ENCODE peak calls at places on chromosomes 4 and X, in ten cellular contexts. One of them, this sample, is unnamed.

GRCh38 chrX:148310402-148311200 is 189.8 kb upstream of the AFF2 start:
- DNase-seq in CD8-positive, alpha-beta T cell: peak
- DNase-seq in Caco-2: no peak
- DNase-seq in suprapubic skin: no peak
- DNase-seq in AG09319: no peak
- DNase-seq in AG09309: no peak
- DNase-seq in ovary: no peak
- DNase-seq in GM20000: peak
- DNase-seq in mesothelial cell of epicardium: no peak
- DNase-seq in H1: no peak
- DNase-seq in this sample: no peak

GRCh38 chrX:13685126-13685763 is 3.7 kb upstream of the RAB9A start:
- DNase-seq in CD8-positive, alpha-beta T cell: no peak
- DNase-seq in Caco-2: no peak
- DNase-seq in suprapubic skin: no peak
- DNase-seq in AG09319: no peak
- DNase-seq in AG09309: no peak
- DNase-seq in ovary: no peak
- DNase-seq in GM20000: no peak
- DNase-seq in mesothelial cell of epicardium: no peak
- DNase-seq in H1: no peak
- DNase-seq in this sample: no peak

GRCh38 chrX:51779306-51779705 is 36.1 kb downstream of the GSPT2 start:
- DNase-seq in CD8-positive, alpha-beta T cell: no peak
- DNase-seq in Caco-2: no peak
- DNase-seq in suprapubic skin: no peak
- DNase-seq in AG09319: no peak
- DNase-seq in AG09309: no peak
- DNase-seq in ovary: no peak
- DNase-seq in GM20000: no peak
- DNase-seq in mesothelial cell of epicardium: no peak
- DNase-seq in H1: no peak
- DNase-seq in this sample: no peak

GRCh38 chr4:109091754-109092409 is 210.6 kb downstream of the COL25A1 start:
- DNase-seq in CD8-positive, alpha-beta T cell: no peak
- DNase-seq in Caco-2: no peak
- DNase-seq in suprapubic skin: no peak
- DNase-seq in AG09319: no peak
- DNase-seq in AG09309: no peak
- DNase-seq in ovary: no peak
- DNase-seq in GM20000: no peak
- DNase-seq in mesothelial cell of epicardium: no peak
- DNase-seq in H1: no peak
- DNase-seq in this sample: no peak

GRCh38 chr4:3613980-3614730 is 81.9 kb upstream of the LRPAP1 start:
- DNase-seq in CD8-positive, alpha-beta T cell: no peak
- DNase-seq in Caco-2: no peak
- DNase-seq in suprapubic skin: peak
- DNase-seq in AG09319: no peak
- DNase-seq in AG09309: no peak
- DNase-seq in ovary: no peak
- DNase-seq in GM20000: no peak
- DNase-seq in mesothelial cell of epicardium: no peak
- DNase-seq in H1: no peak
- DNase-seq in this sample: no peak

GRCh38 chr4:94925764-94926347 is 168.1 kb downstream of the BMPR1B start:
- DNase-seq in CD8-positive, alpha-beta T cell: no peak
- DNase-seq in Caco-2: no peak
- DNase-seq in suprapubic skin: no peak
- DNase-seq in AG09319: no peak
- DNase-seq in AG09309: no peak
- DNase-seq in ovary: no peak
- DNase-seq in GM20000: no peak
- DNase-seq in mesothelial cell of epicardium: no peak
- DNase-seq in H1: no peak
- DNase-seq in this sample: no peak

GRCh38 chr4:25982962-25983361 is 68.9 kb downstream of the SMIM20 start:
- DNase-seq in CD8-positive, alpha-beta T cell: no peak
- DNase-seq in Caco-2: no peak
- DNase-seq in suprapubic skin: no peak
- DNase-seq in AG09319: no peak
- DNase-seq in AG09309: no peak
- DNase-seq in ovary: no peak
- DNase-seq in GM20000: no peak
- DNase-seq in mesothelial cell of epicardium: no peak
- DNase-seq in H1: no peak
- DNase-seq in this sample: no peak

GRCh38 chr4:172392741-172393140 is 579.5 kb downstream of the GALNTL6 start:
- DNase-seq in CD8-positive, alpha-beta T cell: no peak
- DNase-seq in Caco-2: no peak
- DNase-seq in suprapubic skin: no peak
- DNase-seq in AG09319: no peak
- DNase-seq in AG09309: no peak
- DNase-seq in ovary: no peak
- DNase-seq in GM20000: no peak
- DNase-seq in mesothelial cell of epicardium: no peak
- DNase-seq in H1: no peak
- DNase-seq in this sample: no peak

GRCh38 chrX:41382699-41383645 is 49.0 kb downstream of the DDX3X start:
- DNase-seq in CD8-positive, alpha-beta T cell: no peak
- DNase-seq in Caco-2: peak
- DNase-seq in suprapubic skin: no peak
- DNase-seq in AG09319: no peak
- DNase-seq in AG09309: no peak
- DNase-seq in ovary: no peak
- DNase-seq in GM20000: no peak
- DNase-seq in mesothelial cell of epicardium: no peak
- DNase-seq in H1: no peak
- DNase-seq in this sample: peak

GRCh38 chr4:123649644-123650356 is 253.2 kb downstream of the SPRY1 start:
- DNase-seq in CD8-positive, alpha-beta T cell: no peak
- DNase-seq in Caco-2: peak
- DNase-seq in suprapubic skin: peak
- DNase-seq in AG09319: peak
- DNase-seq in AG09309: peak
- DNase-seq in ovary: no peak
- DNase-seq in GM20000: no peak
- DNase-seq in mesothelial cell of epicardium: no peak
- DNase-seq in H1: no peak
- DNase-seq in this sample: peak

GRCh38 chr4:8727131-8727530 is 134.6 kb downstream of the CPZ start:
- DNase-seq in CD8-positive, alpha-beta T cell: no peak
- DNase-seq in Caco-2: no peak
- DNase-seq in suprapubic skin: peak
- DNase-seq in AG09319: no peak
- DNase-seq in AG09309: no peak
- DNase-seq in ovary: peak
- DNase-seq in GM20000: no peak
- DNase-seq in mesothelial cell of epicardium: no peak
- DNase-seq in H1: no peak
- DNase-seq in this sample: no peak

GRCh38 chr4:177308125-177308524 is 1.5 kb upstream of the NEIL3 start:
- DNase-seq in CD8-positive, alpha-beta T cell: no peak
- DNase-seq in Caco-2: no peak
- DNase-seq in suprapubic skin: no peak
- DNase-seq in AG09319: peak
- DNase-seq in AG09309: peak
- DNase-seq in ovary: no peak
- DNase-seq in GM20000: no peak
- DNase-seq in mesothelial cell of epicardium: no peak
- DNase-seq in H1: no peak
- DNase-seq in this sample: peak

GRCh38 chr4:39976141-39976944 is 1.4 kb downstream of the PDS5A start:
- DNase-seq in CD8-positive, alpha-beta T cell: peak
- DNase-seq in Caco-2: peak
- DNase-seq in suprapubic skin: peak
- DNase-seq in AG09319: peak
- DNase-seq in AG09309: peak
- DNase-seq in ovary: peak
- DNase-seq in GM20000: peak
- DNase-seq in mesothelial cell of epicardium: peak
- DNase-seq in H1: peak
- DNase-seq in this sample: peak

GRCh38 chr4:47686294-47686872 is 151.5 kb downstream of the CORIN start:
- DNase-seq in CD8-positive, alpha-beta T cell: peak
- DNase-seq in Caco-2: peak
- DNase-seq in suprapubic skin: no peak
- DNase-seq in AG09319: peak
- DNase-seq in AG09309: no peak
- DNase-seq in ovary: no peak
- DNase-seq in GM20000: peak
- DNase-seq in mesothelial cell of epicardium: no peak
- DNase-seq in H1: peak
- DNase-seq in this sample: peak

GRCh38 chr4:142238589-142238988 is 602.2 kb downstream of the IL15 start:
- DNase-seq in CD8-positive, alpha-beta T cell: no peak
- DNase-seq in Caco-2: no peak
- DNase-seq in suprapubic skin: no peak
- DNase-seq in AG09319: peak
- DNase-seq in AG09309: peak
- DNase-seq in ovary: no peak
- DNase-seq in GM20000: no peak
- DNase-seq in mesothelial cell of epicardium: no peak
- DNase-seq in H1: no peak
- DNase-seq in this sample: no peak

GRCh38 chr4:122715221-122715620 is 17.3 kb upstream of the BBS12 start:
- DNase-seq in CD8-positive, alpha-beta T cell: no peak
- DNase-seq in Caco-2: no peak
- DNase-seq in suprapubic skin: no peak
- DNase-seq in AG09319: no peak
- DNase-seq in AG09309: no peak
- DNase-seq in ovary: no peak
- DNase-seq in GM20000: no peak
- DNase-seq in mesothelial cell of epicardium: no peak
- DNase-seq in H1: no peak
- DNase-seq in this sample: no peak

GRCh38 chr4:7626551-7626950 is 191.8 kb upstream of the PSAPL1 start:
- DNase-seq in CD8-positive, alpha-beta T cell: no peak
- DNase-seq in Caco-2: no peak
- DNase-seq in suprapubic skin: no peak
- DNase-seq in AG09319: no peak
- DNase-seq in AG09309: no peak
- DNase-seq in ovary: no peak
- DNase-seq in GM20000: no peak
- DNase-seq in mesothelial cell of epicardium: no peak
- DNase-seq in H1: no peak
- DNase-seq in this sample: no peak

GRCh38 chr4:24214796-24215195 is 324.9 kb upstream of the PPARGC1A start:
- DNase-seq in CD8-positive, alpha-beta T cell: no peak
- DNase-seq in Caco-2: no peak
- DNase-seq in suprapubic skin: no peak
- DNase-seq in AG09319: no peak
- DNase-seq in AG09309: no peak
- DNase-seq in ovary: no peak
- DNase-seq in GM20000: no peak
- DNase-seq in mesothelial cell of epicardium: no peak
- DNase-seq in H1: no peak
- DNase-seq in this sample: no peak

GRCh38 chrX:2513120-2513664 is 12.4 kb upstream of the DHRSX start:
- DNase-seq in CD8-positive, alpha-beta T cell: no peak
- DNase-seq in Caco-2: peak
- DNase-seq in suprapubic skin: no peak
- DNase-seq in AG09319: no peak
- DNase-seq in AG09309: no peak
- DNase-seq in ovary: no peak
- DNase-seq in GM20000: no peak
- DNase-seq in mesothelial cell of epicardium: no peak
- DNase-seq in H1: no peak
- DNase-seq in this sample: no peak
- TF ChIP-seq CTCF in CD8-positive, alpha-beta T cell: no peak
- TF ChIP-seq CTCF in Caco-2: no peak
- TF ChIP-seq CTCF in suprapubic skin: no peak
- TF ChIP-seq CTCF in AG09319: no peak
- TF ChIP-seq CTCF in AG09309: no peak
- TF ChIP-seq CTCF in ovary: no peak
- TF ChIP-seq CTCF in GM20000: no peak
- TF ChIP-seq CTCF in mesothelial cell of epicardium: no peak
- TF ChIP-seq CTCF in H1: no peak
- TF ChIP-seq CTCF in this sample: no peak

DNA sequence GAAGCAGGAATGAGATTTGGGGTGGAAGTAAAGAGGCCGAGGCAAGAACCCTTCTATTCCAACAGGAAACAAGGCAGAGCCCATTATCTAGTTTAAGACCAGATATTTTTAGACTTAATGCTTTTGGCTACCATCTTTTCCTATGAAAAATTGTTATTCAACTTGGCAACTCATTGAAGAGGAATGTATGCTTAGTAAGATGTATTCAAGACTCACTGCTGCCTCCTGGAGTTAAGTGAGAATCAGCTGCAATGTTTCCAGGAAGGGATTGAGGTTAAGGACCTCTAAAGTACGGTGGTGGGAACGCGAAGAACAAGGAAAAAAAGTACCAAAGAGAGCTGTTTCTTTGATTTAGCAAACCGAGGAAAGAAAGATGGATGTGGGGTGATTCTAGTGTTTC is 89.1 kb downstream of the RAPGEF2 start:
- DNase-seq in CD8-positive, alpha-beta T cell: no peak
- DNase-seq in Caco-2: peak
- DNase-seq in suprapubic skin: no peak
- DNase-seq in AG09319: no peak
- DNase-seq in AG09309: peak
- DNase-seq in ovary: no peak
- DNase-seq in GM20000: no peak
- DNase-seq in mesothelial cell of epicardium: no peak
- DNase-seq in H1: no peak
- DNase-seq in this sample: peak
- TF ChIP-seq CTCF in CD8-positive, alpha-beta T cell: no peak
- TF ChIP-seq CTCF in Caco-2: peak
- TF ChIP-seq CTCF in suprapubic skin: no peak
- TF ChIP-seq CTCF in AG09319: peak
- TF ChIP-seq CTCF in AG09309: peak
- TF ChIP-seq CTCF in ovary: no peak
- TF ChIP-seq CTCF in GM20000: no peak
- TF ChIP-seq CTCF in mesothelial cell of epicardium: no peak
- TF ChIP-seq CTCF in H1: peak
- TF ChIP-seq CTCF in this sample: peak

GRCh38 chr4:160370046-160370445 is 1267.2 kb downstream of the RAPGEF2 start:
- DNase-seq in CD8-positive, alpha-beta T cell: no peak
- DNase-seq in Caco-2: no peak
- DNase-seq in suprapubic skin: no peak
- DNase-seq in AG09319: no peak
- DNase-seq in AG09309: no peak
- DNase-seq in ovary: no peak
- DNase-seq in GM20000: no peak
- DNase-seq in mesothelial cell of epicardium: no peak
- DNase-seq in H1: no peak
- DNase-seq in this sample: no peak
- TF ChIP-seq CTCF in CD8-positive, alpha-beta T cell: no peak
- TF ChIP-seq CTCF in Caco-2: no peak
- TF ChIP-seq CTCF in suprapubic skin: no peak
- TF ChIP-seq CTCF in AG09319: no peak
- TF ChIP-seq CTCF in AG09309: no peak
- TF ChIP-seq CTCF in ovary: no peak
- TF ChIP-seq CTCF in GM20000: no peak
- TF ChIP-seq CTCF in mesothelial cell of epicardium: no peak
- TF ChIP-seq CTCF in H1: no peak
- TF ChIP-seq CTCF in this sample: no peak

DNA sequence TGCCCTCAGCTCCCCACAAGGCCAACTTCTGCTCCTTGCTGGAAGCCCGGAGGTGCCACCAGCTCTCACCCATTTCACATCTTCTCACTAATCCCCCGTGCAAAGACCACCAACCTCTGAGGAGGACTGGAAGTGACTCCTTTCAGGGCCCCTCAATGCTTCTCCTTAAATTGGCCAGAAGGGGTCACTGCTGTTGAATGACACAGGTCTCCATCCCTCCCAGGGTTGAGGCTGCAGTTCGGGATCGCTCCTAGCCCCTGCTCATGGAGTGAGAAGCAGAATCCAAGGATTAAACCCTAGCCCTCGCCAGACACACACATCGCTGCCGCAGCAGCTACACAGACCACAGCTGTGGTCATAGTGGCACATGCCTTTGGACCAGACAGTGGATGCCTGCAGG is 279.5 kb upstream of the TAPT1 start:
- DNase-seq in CD8-positive, alpha-beta T cell: no peak
- DNase-seq in Caco-2: no peak
- DNase-seq in suprapubic skin: no peak
- DNase-seq in AG09319: no peak
- DNase-seq in AG09309: no peak
- DNase-seq in ovary: no peak
- DNase-seq in GM20000: no peak
- DNase-seq in mesothelial cell of epicardium: no peak
- DNase-seq in H1: peak
- DNase-seq in this sample: peak
- TF ChIP-seq CTCF in CD8-positive, alpha-beta T cell: no peak
- TF ChIP-seq CTCF in Caco-2: no peak
- TF ChIP-seq CTCF in suprapubic skin: no peak
- TF ChIP-seq CTCF in AG09319: peak
- TF ChIP-seq CTCF in AG09309: peak
- TF ChIP-seq CTCF in ovary: no peak
- TF ChIP-seq CTCF in GM20000: no peak
- TF ChIP-seq CTCF in mesothelial cell of epicardium: no peak
- TF ChIP-seq CTCF in H1: peak
- TF ChIP-seq CTCF in this sample: peak

This sample was measured in fibroblast of villous mesenchyme.